ENCODE peak calls at places on chromosomes 7 and 10, in five cellular contexts. E is HFFc6; Q is cardiac muscle cell; H is COLO829; U is activated gamma-delta T cell treated with anti-CD3 and anti-CD28 coated beads, Interleukin-2, amount 50 U/mL, for 16 hours. J is an unnamed sample.

GRCh38 chr7:43727494-43727893 is 1.8 kb downstream of the COA1 start:
- DNase-seq in E (no peak), Q (no peak), H (no peak), U (no peak), J (no peak)

GRCh38 chr10:125911145-125911544 is 14.8 kb downstream of the FANK1 start:
- DNase-seq in E (no peak), Q (no peak), H (no peak), U (no peak), J (no peak)

GRCh38 chr7:21318190-21318915 is 109.5 kb upstream of the SP4 start:
- DNase-seq in E (no peak), Q (peak; percentile 23), H (no peak), U (no peak), J (no peak)

GRCh38 chr10:28585076-28585475 is 52.2 kb downstream of the WAC start:
- DNase-seq in E (no peak), Q (no peak), H (no peak), U (no peak), J (no peak)

GRCh38 chr7:130896898-130897514 is 163.0 kb upstream of the KLF14 start:
- DNase-seq in E (peak; percentile 88), Q (peak; percentile 89), H (peak; percentile 85), U (peak; percentile 43), J (peak; percentile 67)

GRCh38 chr10:992523-993340 is 4.5 kb downstream of the GTPBP4 start:
- DNase-seq in E (no peak), Q (no peak), H (no peak), U (no peak), J (no peak)

GRCh38 chr10:101602767-101603398 is 14.8 kb downstream of the DPCD start:
- DNase-seq in E (peak; percentile 82), Q (peak; percentile 70), H (peak; percentile 57), U (peak; percentile 16), J (peak; percentile 73)

GRCh38 chr10:79295593-79295992 is 51.7 kb upstream of the PPIF start:
- DNase-seq in E (no peak), Q (no peak), H (peak; percentile 6), U (no peak), J (no peak)

J was measured in naive thymus-derived CD8-positive, alpha-beta T cell.